ENCODE peak calls at places on chromosomes 1 and 21, in four cellular contexts. Z, W, J and I are unnamed samples.

GRCh38 chr1:235045921-235046601 is 82.6 kb downstream of the TOMM20 start:
- DNase-seq in Z (no peak), W (no peak), J (no peak), I (no peak)

GRCh38 chr1:24966724-24967346 is 36.8 kb upstream of the RUNX3 start:
- DNase-seq in Z (no peak), W (peak), J (peak), I (peak)

GRCh38 chr1:155193275-155193990 is 14.3 kb downstream of the THBS3 start:
- DNase-seq in Z (peak), W (peak), J (peak), I (peak)

GRCh38 chr1:89699451-89699986 is 66.6 kb downstream of the LRRC8C start:
- DNase-seq in Z (no peak), W (no peak), J (no peak), I (no peak)

GRCh38 chr1:223628233-223628632 is 37.3 kb downstream of the CAPN8 start:
- DNase-seq in Z (no peak), W (peak), J (peak), I (peak)

GRCh38 chr1:37477946-37478345 is 3.6 kb downstream of the ZC3H12A start:
- DNase-seq in Z (no peak), W (no peak), J (no peak), I (no peak)

GRCh38 chr1:66380452-66381212 is 153.3 kb upstream of the SGIP1 start:
- DNase-seq in Z (no peak), W (no peak), J (no peak), I (no peak)

GRCh38 chr1:232965124-232965911 is 14.9 kb downstream of the NTPCR start:
- DNase-seq in Z (no peak), W (no peak), J (no peak), I (no peak)

GRCh38 chr1:16980473-16981268 is at the start of gene MFAP2:
- DNase-seq in Z (no peak), W (peak), J (peak), I (peak)

GRCh38 chr1:171645553-171646336 is 6.7 kb downstream of the MYOC start:
- DNase-seq in Z (no peak), W (peak), J (peak), I (peak)

GRCh38 chr1:8297245-8297644 is 20.7 kb upstream of the SLC45A1 start:
- DNase-seq in Z (no peak), W (no peak), J (no peak), I (no peak)

GRCh38 chr21:37564341-37564923 is 197.9 kb downstream of the DYRK1A start:
- DNase-seq in Z (peak), W (peak), J (peak), I (peak)

GRCh38 chr1:180241716-180242544 is 11.9 kb downstream of the LHX4 start:
- DNase-seq in Z (no peak), W (peak), J (peak), I (no peak)

GRCh38 chr1:198220428-198220827 is 63.6 kb downstream of the NEK7 start:
- DNase-seq in Z (peak), W (no peak), J (peak), I (peak)

GRCh38 chr1:244075247-244075722 is 24.2 kb downstream of the ZBTB18 start:
- DNase-seq in Z (peak), W (peak), J (no peak), I (peak)

GRCh38 chr1:56028879-56029278 is 550.5 kb downstream of the PLPP3 start:
- DNase-seq in Z (no peak), W (no peak), J (no peak), I (no peak)

GRCh38 chr1:182119631-182120030 is 58.1 kb upstream of the ZNF648 start:
- DNase-seq in Z (peak), W (no peak), J (no peak), I (no peak)